ENCODE peak calls at places on chromosomes 12 and 14, in five cellular contexts. One of them, this sample, is unnamed.

GRCh38 chr14:32473476-32473875 is 144.4 kb downstream of the AKAP6 start:
- DNase-seq in effector memory CD4-positive, alpha-beta T cell: no peak
- DNase-seq in amniotic epithelial cell: peak
- DNase-seq in stimulated activated CD8-positive, alpha-beta memory T cell treated with anti-CD3 and anti-CD28 coated beads, Interleukin-15, amount 100 ng/mL, for 24 hours: no peak
- DNase-seq in GM12864: no peak
- DNase-seq in this sample: no peak

GRCh38 chr14:56271988-56272387 is 153.8 kb downstream of the PELI2 start:
- DNase-seq in GM12864: no peak
- DNase-seq in stimulated activated CD8-positive, alpha-beta memory T cell treated with anti-CD3 and anti-CD28 coated beads, Interleukin-15, amount 100 ng/mL, for 24 hours: no peak
- DNase-seq in amniotic epithelial cell: peak
- DNase-seq in effector memory CD4-positive, alpha-beta T cell: no peak
- DNase-seq in this sample: no peak

GRCh38 chr14:68195126-68195525 is 375.5 kb downstream of the RAD51B start:
- DNase-seq in stimulated activated CD8-positive, alpha-beta memory T cell treated with anti-CD3 and anti-CD28 coated beads, Interleukin-15, amount 100 ng/mL, for 24 hours: no peak
- DNase-seq in amniotic epithelial cell: no peak
- DNase-seq in effector memory CD4-positive, alpha-beta T cell: no peak
- DNase-seq in GM12864: no peak
- DNase-seq in this sample: no peak

GRCh38 chr12:117524806-117525205 is 163.4 kb upstream of the NOS1 start:
- DNase-seq in GM12864: no peak
- DNase-seq in amniotic epithelial cell: no peak
- DNase-seq in stimulated activated CD8-positive, alpha-beta memory T cell treated with anti-CD3 and anti-CD28 coated beads, Interleukin-15, amount 100 ng/mL, for 24 hours: no peak
- DNase-seq in effector memory CD4-positive, alpha-beta T cell: no peak
- DNase-seq in this sample: no peak

GRCh38 chr12:70823182-70823976 is 97.2 kb downstream of the PTPRR start:
- DNase-seq in amniotic epithelial cell: no peak
- DNase-seq in effector memory CD4-positive, alpha-beta T cell: no peak
- DNase-seq in GM12864: no peak
- DNase-seq in stimulated activated CD8-positive, alpha-beta memory T cell treated with anti-CD3 and anti-CD28 coated beads, Interleukin-15, amount 100 ng/mL, for 24 hours: no peak
- DNase-seq in this sample: no peak

GRCh38 chr14:103742499-103743255 is 27.1 kb downstream of the ZFYVE21 start:
- DNase-seq in stimulated activated CD8-positive, alpha-beta memory T cell treated with anti-CD3 and anti-CD28 coated beads, Interleukin-15, amount 100 ng/mL, for 24 hours: no peak
- DNase-seq in effector memory CD4-positive, alpha-beta T cell: no peak
- DNase-seq in amniotic epithelial cell: no peak
- DNase-seq in GM12864: no peak
- DNase-seq in this sample: no peak

GRCh38 chr14:71250791-71251190 is 343.5 kb downstream of the PCNX1 start:
- DNase-seq in GM12864: no peak
- DNase-seq in amniotic epithelial cell: peak
- DNase-seq in effector memory CD4-positive, alpha-beta T cell: no peak
- DNase-seq in stimulated activated CD8-positive, alpha-beta memory T cell treated with anti-CD3 and anti-CD28 coated beads, Interleukin-15, amount 100 ng/mL, for 24 hours: no peak
- DNase-seq in this sample: no peak

GRCh38 chr12:59620326-59620725 is 24.5 kb downstream of the SLC16A7 start:
- DNase-seq in effector memory CD4-positive, alpha-beta T cell: no peak
- DNase-seq in stimulated activated CD8-positive, alpha-beta memory T cell treated with anti-CD3 and anti-CD28 coated beads, Interleukin-15, amount 100 ng/mL, for 24 hours: no peak
- DNase-seq in GM12864: no peak
- DNase-seq in amniotic epithelial cell: no peak
- DNase-seq in this sample: no peak

GRCh38 chr12:2356601-2357125 is 303.9 kb downstream of the CACNA1C start:
- DNase-seq in amniotic epithelial cell: no peak
- DNase-seq in stimulated activated CD8-positive, alpha-beta memory T cell treated with anti-CD3 and anti-CD28 coated beads, Interleukin-15, amount 100 ng/mL, for 24 hours: no peak
- DNase-seq in effector memory CD4-positive, alpha-beta T cell: no peak
- DNase-seq in GM12864: no peak
- DNase-seq in this sample: no peak

GRCh38 chr14:63204407-63205280 is at the start of gene RHOJ:
- DNase-seq in effector memory CD4-positive, alpha-beta T cell: no peak
- DNase-seq in amniotic epithelial cell: peak
- DNase-seq in GM12864: no peak
- DNase-seq in stimulated activated CD8-positive, alpha-beta memory T cell treated with anti-CD3 and anti-CD28 coated beads, Interleukin-15, amount 100 ng/mL, for 24 hours: no peak
- DNase-seq in this sample: no peak

GRCh38 chr14:96920023-96920422 is 122.8 kb downstream of the VRK1 start:
- DNase-seq in effector memory CD4-positive, alpha-beta T cell: no peak
- DNase-seq in stimulated activated CD8-positive, alpha-beta memory T cell treated with anti-CD3 and anti-CD28 coated beads, Interleukin-15, amount 100 ng/mL, for 24 hours: no peak
- DNase-seq in amniotic epithelial cell: no peak
- DNase-seq in GM12864: no peak
- DNase-seq in this sample: no peak

GRCh38 chr12:109597414-109597794 is 23.8 kb downstream of the MVK start:
- DNase-seq in stimulated activated CD8-positive, alpha-beta memory T cell treated with anti-CD3 and anti-CD28 coated beads, Interleukin-15, amount 100 ng/mL, for 24 hours: no peak
- DNase-seq in effector memory CD4-positive, alpha-beta T cell: no peak
- DNase-seq in GM12864: no peak
- DNase-seq in amniotic epithelial cell: no peak
- DNase-seq in this sample: no peak